ENCODE peak calls at places on chromosomes 16 and 17, in four cellular contexts. Z is skeletal muscle cell; O is prostate gland; W is CD4-positive, alpha-beta memory T cell. P is an unnamed sample.

GRCh38 chr16:21646091-21646490 is 6.3 kb downstream of the IGSF6 start:
- DNase-seq in Z (no peak), W (no peak), O (no peak), P (no peak)

GRCh38 chr17:7046127-7046724 is 2.3 kb upstream of the SLC16A11 start:
- DNase-seq in O (peak), W (no peak), Z (no peak), P (no peak)

GRCh38 chr17:3011891-3012290 is 51.5 kb downstream of the OR1D5 start:
- DNase-seq in O (no peak), Z (no peak), W (no peak), P (no peak)

GRCh38 chr17:43814714-43815113 is 18.2 kb downstream of the MPP3 start:
- DNase-seq in W (no peak), O (no peak), Z (peak), P (no peak)

GRCh38 chr17:7408341-7408740 is 696 bp downstream of the NLGN2 start:
- DNase-seq in W (peak), Z (no peak), O (no peak), P (no peak)

GRCh38 chr17:78933959-78934568 is 8.9 kb upstream of the TIMP2 start:
- DNase-seq in W (no peak), O (peak), Z (peak), P (no peak)

GRCh38 chr16:29665294-29666077 is 2.4 kb downstream of the SPN start:
- DNase-seq in O (no peak), W (peak), Z (no peak), P (peak)

GRCh38 chr17:57879437-57880085 is 29.7 kb upstream of the MRPS23 start:
- DNase-seq in Z (no peak), O (peak), W (no peak), P (no peak)

GRCh38 chr17:202501-202951 is 21.1 kb upstream of the DOC2B start:
- DNase-seq in O (no peak), W (no peak), Z (no peak), P (no peak)

GRCh38 chr16:79826732-79827514 is 226.4 kb upstream of the MAF start:
- DNase-seq in W (no peak), O (no peak), Z (peak), P (no peak)

GRCh38 chr17:82400830-82401229 is 17.3 kb upstream of the HEXD start:
- DNase-seq in O (no peak), W (peak), Z (no peak), P (peak)

GRCh38 chr17:13600475-13601316 is 1.0 kb downstream of the HS3ST3A1 start:
- DNase-seq in W (no peak), O (no peak), Z (no peak), P (no peak)

GRCh38 chr16:84553873-84554399 is 49.5 kb upstream of the MEAK7 start:
- DNase-seq in W (peak), Z (no peak), O (no peak), P (peak)

GRCh38 chr16:1363501-1364041 is 11.8 kb downstream of the GNPTG start:
- DNase-seq in Z (no peak), O (peak), W (peak), P (peak)

GRCh38 chr16:13997933-13998332 is 73.2 kb upstream of the MRTFB start:
- DNase-seq in O (no peak), Z (no peak), W (no peak), P (peak)

GRCh38 chr17:45016823-45017222 is 34.6 kb downstream of the DCAKD start:
- DNase-seq in O (no peak), Z (no peak), W (no peak), P (no peak)

GRCh38 chr16:66070140-66070887 is 296.2 kb upstream of the CDH5 start:
- DNase-seq in O (peak), Z (peak), W (no peak), P (no peak)

GRCh38 chr16:76081936-76082335 is 195.3 kb upstream of the CNTNAP4 start:
- DNase-seq in W (no peak), O (no peak), Z (no peak), P (no peak)

GRCh38 chr16:81657731-81658130 is 121.4 kb upstream of the PLCG2 start:
- DNase-seq in W (no peak), O (no peak), Z (no peak), P (no peak)

GRCh38 chr17:68228817-68229570 is 18.8 kb upstream of the AMZ2 start:
- DNase-seq in O (no peak), W (no peak), Z (no peak), P (no peak)

GRCh38 chr16:55539488-55539887 is 27.0 kb upstream of the CAPNS2 start:
- DNase-seq in W (no peak), O (no peak), Z (no peak), P (no peak)

GRCh38 chr17:57357392-57357784 is 101.1 kb downstream of the MSI2 start:
- DNase-seq in O (peak), W (no peak), Z (no peak), P (no peak)

GRCh38 chr16:85238233-85238647 is 126.0 kb upstream of the CIBAR2 start:
- DNase-seq in O (no peak), Z (peak), W (no peak), P (no peak)

GRCh38 chr17:15475620-15476354 is 8.4 kb upstream of the CDRT4 start:
- DNase-seq in O (no peak), Z (peak), W (no peak), P (no peak)

GRCh38 chr17:82242977-82243647 is 14.3 kb downstream of the SLC16A3 start:
- DNase-seq in W (no peak), O (peak), Z (no peak), P (no peak)

GRCh38 chr17:55731586-55732250 is 9.1 kb upstream of the TMEM100 start:
- DNase-seq in Z (peak), O (no peak), W (no peak), P (no peak)

GRCh38 chr17:10758062-10758461 is 28.2 kb upstream of the TMEM220 start:
- DNase-seq in O (no peak), Z (no peak), W (no peak), P (no peak)